ENCODE peak calls at places on chromosome 4, in four cellular contexts. E, I, G and L are unnamed samples.

GRCh38 chr4:125624951-125625350 is 310.2 kb downstream of the FAT4 start:
- DNase-seq in E (no peak), I (no peak), G (no peak), L (no peak)

GRCh38 chr4:19213388-19213787 is 1038.3 kb upstream of the SLIT2 start:
- DNase-seq in E (no peak), I (peak), G (peak), L (peak)

GRCh38 chr4:107060388-107060787 is 24.3 kb upstream of the DKK2 start:
- DNase-seq in E (no peak), I (peak), G (no peak), L (no peak)

GRCh38 chr4:160864253-160864652 is 1299.5 kb downstream of the FSTL5 start:
- DNase-seq in E (no peak), I (no peak), G (no peak), L (peak)

GRCh38 chr4:182758288-182758687 is 158.9 kb downstream of the DCTD start:
- DNase-seq in E (no peak), I (no peak), G (no peak), L (no peak)

GRCh38 chr4:2935762-2936743 is 27.2 kb downstream of the NOP14 start:
- DNase-seq in E (peak), I (peak), G (no peak), L (peak)

GRCh38 chr4:8117278-8117682 is 41.3 kb downstream of the ABLIM2 start:
- DNase-seq in E (peak), I (peak), G (no peak), L (peak)

GRCh38 chr4:31104033-31104432 is 383.9 kb downstream of the PCDH7 start:
- DNase-seq in E (no peak), I (no peak), G (no peak), L (no peak)

GRCh38 chr4:6324999-6325790 is 55.5 kb downstream of the WFS1 start:
- DNase-seq in E (no peak), I (peak), G (no peak), L (peak)

GRCh38 chr4:58163172-58163571 is 1053.0 kb upstream of the IGFBP7 start:
- DNase-seq in E (no peak), I (no peak), G (no peak), L (no peak)

GRCh38 chr4:71300964-71301363 is 37.9 kb upstream of the SLC4A4 start:
- DNase-seq in E (no peak), I (no peak), G (no peak), L (no peak)